ENCODE peak calls at places on chromosomes 13 and 19, in four cellular contexts. One of them, this sample, is unnamed.

GRCh38 chr19:23698711-23699520 is 11.9 kb upstream of the ZNF675 start:
- DNase-seq in testis: no peak
- DNase-seq in T-helper 1 cell: no peak
- DNase-seq in tibial artery: no peak
- DNase-seq in this sample: peak

GRCh38 chr19:42301646-42302204 is at the start of gene PRR19:
- DNase-seq in testis: no peak
- DNase-seq in T-helper 1 cell: no peak
- DNase-seq in tibial artery: no peak
- DNase-seq in this sample: no peak

GRCh38 chr19:14375055-14375581 is 6.1 kb upstream of the ADGRE5 start:
- DNase-seq in testis: no peak
- DNase-seq in T-helper 1 cell: peak
- DNase-seq in tibial artery: no peak
- DNase-seq in this sample: no peak

GRCh38 chr13:109867766-109868165 is 81.4 kb upstream of the IRS2 start:
- DNase-seq in testis: no peak
- DNase-seq in T-helper 1 cell: no peak
- DNase-seq in tibial artery: no peak
- DNase-seq in this sample: no peak

GRCh38 chr19:47726467-47726866 is 13.2 kb downstream of the EHD2 start:
- DNase-seq in testis: no peak
- DNase-seq in T-helper 1 cell: no peak
- DNase-seq in tibial artery: no peak
- DNase-seq in this sample: no peak

GRCh38 chr13:33610471-33611015 is 207.4 kb upstream of the RFC3 start:
- DNase-seq in testis: peak
- DNase-seq in T-helper 1 cell: peak
- DNase-seq in tibial artery: peak
- DNase-seq in this sample: no peak

GRCh38 chr19:47240996-47241918 is 10.3 kb upstream of the BBC3 start:
- DNase-seq in testis: peak
- DNase-seq in T-helper 1 cell: peak
- DNase-seq in tibial artery: no peak
- DNase-seq in this sample: peak

GRCh38 chr13:29038700-29039099 is 218.6 kb downstream of the MTUS2 start:
- DNase-seq in testis: no peak
- DNase-seq in T-helper 1 cell: no peak
- DNase-seq in tibial artery: no peak
- DNase-seq in this sample: no peak

GRCh38 chr19:342801-343421 is 1.7 kb downstream of the MIER2 start:
- DNase-seq in testis: peak
- DNase-seq in T-helper 1 cell: no peak
- DNase-seq in tibial artery: peak
- DNase-seq in this sample: peak

GRCh38 chr19:16274466-16274865 is 50.2 kb upstream of the KLF2 start:
- DNase-seq in testis: peak
- DNase-seq in T-helper 1 cell: no peak
- DNase-seq in tibial artery: no peak
- DNase-seq in this sample: no peak

GRCh38 chr19:1720237-1720636 is 33.1 kb upstream of the ONECUT3 start:
- DNase-seq in testis: no peak
- DNase-seq in T-helper 1 cell: no peak
- DNase-seq in tibial artery: no peak
- DNase-seq in this sample: no peak

GRCh38 chr19:8466018-8466417 is 21.2 kb downstream of the HNRNPM start:
- DNase-seq in testis: no peak
- DNase-seq in T-helper 1 cell: no peak
- DNase-seq in tibial artery: no peak
- DNase-seq in this sample: no peak

GRCh38 chr13:113151745-113152707 is 6.4 kb upstream of the PROZ start:
- DNase-seq in testis: no peak
- DNase-seq in T-helper 1 cell: no peak
- DNase-seq in tibial artery: no peak
- DNase-seq in this sample: no peak

GRCh38 chr19:22945560-22945959 is 57.4 kb downstream of the ZNF728 start:
- DNase-seq in testis: peak
- DNase-seq in T-helper 1 cell: no peak
- DNase-seq in tibial artery: no peak
- DNase-seq in this sample: no peak

GRCh38 chr13:30355405-30355741 is 48.0 kb upstream of the KATNAL1 start:
- DNase-seq in testis: no peak
- DNase-seq in T-helper 1 cell: no peak
- DNase-seq in tibial artery: no peak
- DNase-seq in this sample: no peak

GRCh38 chr19:35126624-35126959 is 8.3 kb downstream of the LGI4 start:
- DNase-seq in testis: peak
- DNase-seq in T-helper 1 cell: no peak
- DNase-seq in tibial artery: no peak
- DNase-seq in this sample: no peak

GRCh38 chr19:47039239-47039874 is 9.1 kb downstream of the TMEM160 start:
- DNase-seq in testis: no peak
- DNase-seq in T-helper 1 cell: no peak
- DNase-seq in tibial artery: no peak
- DNase-seq in this sample: no peak

GRCh38 chr19:21585491-21585890 is 80.1 kb downstream of the ZNF429 start:
- DNase-seq in testis: no peak
- DNase-seq in T-helper 1 cell: no peak
- DNase-seq in tibial artery: no peak
- DNase-seq in this sample: no peak

GRCh38 chr13:38575427-38575826 is 111.5 kb upstream of the FREM2 start:
- DNase-seq in testis: no peak
- DNase-seq in T-helper 1 cell: no peak
- DNase-seq in tibial artery: no peak
- DNase-seq in this sample: no peak

GRCh38 chr13:73223372-73223781 is 164.6 kb downstream of the KLF5 start:
- DNase-seq in testis: no peak
- DNase-seq in T-helper 1 cell: no peak
- DNase-seq in tibial artery: no peak
- DNase-seq in this sample: no peak

GRCh38 chr13:110054041-110054440 is 252.9 kb downstream of the COL4A1 start:
- DNase-seq in testis: no peak
- DNase-seq in T-helper 1 cell: no peak
- DNase-seq in tibial artery: no peak
- DNase-seq in this sample: no peak

GRCh38 chr19:35718345-35719041 is 690 bp downstream of the KMT2B start:
- DNase-seq in testis: peak
- DNase-seq in T-helper 1 cell: peak
- DNase-seq in tibial artery: no peak
- DNase-seq in this sample: no peak

GRCh38 chr19:771332-771785 is 20.4 kb downstream of the MISP start:
- DNase-seq in testis: no peak
- DNase-seq in T-helper 1 cell: peak
- DNase-seq in tibial artery: no peak
- DNase-seq in this sample: peak

GRCh38 chr19:50489461-50490011 is 12.9 kb upstream of the GARIN5A start:
- DNase-seq in testis: no peak
- DNase-seq in T-helper 1 cell: no peak
- DNase-seq in tibial artery: no peak
- DNase-seq in this sample: no peak

GRCh38 chr13:105333416-105333815 is 1202.0 kb downstream of the EFNB2 start:
- DNase-seq in testis: no peak
- DNase-seq in T-helper 1 cell: no peak
- DNase-seq in tibial artery: no peak
- DNase-seq in this sample: no peak